ENCODE peak calls at places on chromosomes 3 and 15, in eight cellular contexts. F, U, O, Z, G, X, J and L are unnamed samples.

GRCh38 chr15:100570282-100570681 is 31.7 kb downstream of the LINS1 start:
- DNase-seq in U (no peak), Z (peak; percentile 5), G (no peak), X (peak; percentile 1), J (no peak), F (no peak), O (no peak), L (no peak)

GRCh38 chr15:58260186-58260910 is 122.2 kb downstream of the AQP9 start:
- DNase-seq in G (no peak), X (peak; percentile 44), O (peak; percentile 65), F (no peak), Z (peak; percentile 16), U (no peak), J (no peak), L (no peak)

GRCh38 chr3:63951901-63952594 is 39.9 kb upstream of the SCAANT1 start:
- DNase-seq in G (no peak), U (no peak), J (no peak), F (no peak), Z (no peak), O (no peak), X (no peak), L (no peak)

GRCh38 chr15:66955871-66956585 is 109.4 kb upstream of the SMAD3 start:
- DNase-seq in Z (peak; percentile 80), F (no peak), U (no peak), J (peak; percentile 75), O (no peak), G (no peak), X (peak; percentile 52), L (no peak)

GRCh38 chr15:35627696-35628095 is 81.7 kb upstream of the DPH6 start:
- DNase-seq in J (no peak), U (no peak), Z (no peak), F (no peak), X (no peak), G (no peak), O (no peak), L (no peak)

GRCh38 chr3:110077093-110077492 is 739.7 kb upstream of the DPPA4 start:
- DNase-seq in G (no peak), J (no peak), O (no peak), Z (no peak), U (no peak), F (no peak), X (no peak), L (no peak)

GRCh38 chr3:115279939-115280338 is 132.9 kb upstream of the ZBTB20 start:
- DNase-seq in X (no peak), J (peak; percentile 63), U (no peak), Z (peak; percentile 38), G (no peak), O (no peak), F (no peak), L (no peak)

GRCh38 chr15:39466428-39466827 is 114.5 kb upstream of the THBS1 start:
- DNase-seq in Z (peak; percentile 39), F (peak; percentile 62), X (no peak), J (no peak), G (no peak), U (no peak), O (no peak), L (peak; percentile 81)

GRCh38 chr3:4981160-4981687 is 2.0 kb downstream of the BHLHE40 start:
- DNase-seq in U (no peak), J (peak; percentile 39), O (no peak), G (no peak), F (no peak), X (no peak), Z (peak; percentile 34), L (no peak)

GRCh38 chr15:54428596-54428995 is 450.4 kb downstream of the UNC13C start:
- DNase-seq in F (no peak), X (no peak), U (no peak), G (no peak), O (no peak), J (no peak), Z (no peak), L (no peak)

GRCh38 chr3:57227204-57227929 is at the start of gene APPL1:
- DNase-seq in O (peak; percentile 98), F (peak; percentile 94), J (peak; percentile 81), Z (peak; percentile 85), U (peak; percentile 95), X (peak; percentile 96), G (peak; percentile 86), L (peak; percentile 98)

GRCh38 chr3:38002940-38003339 is 12.4 kb downstream of the VILL start:
- DNase-seq in F (no peak), X (no peak), J (no peak), O (no peak), G (no peak), Z (no peak), U (no peak), L (peak; percentile 19)

GRCh38 chr3:138547342-138547975 is 46.6 kb downstream of the CEP70 start:
- DNase-seq in Z (no peak), X (no peak), F (no peak), U (no peak), G (no peak), J (no peak), O (no peak), L (no peak)

DNA sequence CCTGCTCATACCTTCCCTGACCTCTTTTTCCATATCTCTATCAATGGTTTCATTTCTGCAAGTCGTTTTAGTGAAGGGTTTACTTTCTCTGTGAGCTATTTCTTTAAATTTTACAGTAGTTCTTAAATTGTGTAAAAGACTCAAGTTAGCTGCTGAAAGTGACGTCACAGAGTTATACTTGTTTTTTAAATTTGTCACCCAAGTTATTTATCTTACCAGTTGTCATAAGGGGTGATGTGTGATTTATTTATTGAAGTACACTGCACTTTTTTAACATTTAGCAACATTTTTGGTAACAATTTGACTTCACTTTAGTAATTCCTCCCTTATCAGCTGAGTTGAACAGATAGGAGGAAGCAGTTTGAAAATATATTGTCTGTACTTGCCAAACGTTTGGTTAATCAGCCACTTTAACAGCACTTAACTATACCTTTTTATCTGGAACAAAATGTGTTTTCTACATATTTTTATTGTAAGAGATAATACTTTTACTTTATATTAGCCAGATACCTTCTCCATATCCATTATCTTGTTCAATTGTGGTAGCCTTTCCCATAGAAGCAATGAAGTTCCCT is 3.8 kb downstream of the STT3B start:
- DNase-seq in J (no peak), Z (no peak), X (no peak), O (no peak), F (no peak), G (no peak), U (no peak), L (no peak)
- H3K4me1 ChIP-seq in J (peaks cover 7% of the 10 kb centered on the region), Z (no peaks in the 10 kb centered on the region), X (peaks cover 7% of the 10 kb centered on the region), O (peaks cover 15% of the 10 kb centered on the region), F (peaks cover 36% of the 10 kb centered on the region), G (peaks cover 4% of the 10 kb centered on the region), U (peaks cover 33% of the 10 kb centered on the region), L (no peaks in the 10 kb centered on the region)

DNA sequence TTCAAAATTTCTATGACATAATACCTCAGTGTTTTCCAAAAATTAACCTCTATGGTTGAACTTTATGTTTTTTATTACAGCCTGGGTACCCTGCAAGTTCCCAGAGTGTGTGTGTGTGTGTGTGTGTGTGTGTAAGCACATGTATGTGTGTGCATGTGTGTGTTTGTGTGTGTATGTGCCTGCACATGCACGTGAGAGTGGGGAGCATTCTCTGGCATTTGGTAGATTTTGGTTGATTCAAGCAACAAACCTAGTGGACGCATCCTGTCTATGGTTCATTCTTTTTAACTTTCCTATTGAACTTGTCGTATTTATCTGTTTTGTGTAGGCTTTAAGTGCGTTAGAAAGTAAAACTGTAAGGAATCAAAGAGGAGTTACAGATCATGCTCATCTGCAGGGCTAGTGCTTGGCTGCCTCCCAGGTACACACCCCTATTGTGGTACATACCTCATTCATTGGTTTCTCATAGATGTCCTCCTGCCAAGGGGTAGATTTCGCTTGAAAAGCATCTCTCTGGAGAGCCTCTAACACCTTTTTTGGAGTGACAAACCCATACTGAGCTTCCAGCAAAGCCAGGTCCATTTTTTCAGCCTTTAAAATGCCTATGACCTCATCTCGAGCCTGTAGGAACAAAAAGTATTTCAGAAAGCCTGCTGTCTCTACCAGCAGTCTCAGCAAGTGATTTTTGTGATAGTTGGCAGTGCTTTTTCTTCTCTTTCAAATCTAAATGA is 111.9 kb downstream of the CMSS1 start:
- DNase-seq in G (peak; percentile 23), X (peak; percentile 72), U (peak; percentile 34), J (peak; percentile 89), O (peak; percentile 48), Z (peak; percentile 59), F (peak; percentile 53), L (peak; percentile 56)
- H3K27ac ChIP-seq in G (peak overlapping the region; percentile 38), X (no peak overlapping the region), U (peak overlapping the region; percentile 31), J (no peak overlapping the region), O (no peak overlapping the region), Z (no peak overlapping the region), F (peak overlapping the region; percentile 50), L (peak overlapping the region; percentile 90)

GRCh38 chr3:184300377-184300717 is 1.3 kb downstream of the PSMD2 start:
- DNase-seq in U (no peak), F (no peak), Z (peak; percentile 75), O (no peak), G (no peak), J (peak; percentile 56), X (peak; percentile 37), L (no peak)
- H3K4me3 ChIP-seq in U (no peak overlapping the region), F (peak overlapping the region; percentile 97), Z (peak overlapping the region; percentile 96), O (peak overlapping the region; percentile 96), G (peak overlapping the region; percentile 82), J (peak overlapping the region; percentile 92), X (no peak overlapping the region), L (peak overlapping the region; percentile 78)

GRCh38 chr3:65035231-65035630 is 347.4 kb upstream of the ADAMTS9 start:
- DNase-seq in X (no peak), J (no peak), G (no peak), U (peak; percentile 26), O (no peak), F (no peak), Z (no peak), L (no peak)
- H3K4me1 ChIP-seq in X (peaks cover 1% of the 10 kb centered on the region), J (peaks cover 20% of the 10 kb centered on the region), G (peaks cover 17% of the 10 kb centered on the region), U (no peaks in the 10 kb centered on the region), O (peaks cover 6% of the 10 kb centered on the region), F (no peaks in the 10 kb centered on the region), Z (peaks cover 2% of the 10 kb centered on the region), L (peaks cover 2% of the 10 kb centered on the region)

DNA sequence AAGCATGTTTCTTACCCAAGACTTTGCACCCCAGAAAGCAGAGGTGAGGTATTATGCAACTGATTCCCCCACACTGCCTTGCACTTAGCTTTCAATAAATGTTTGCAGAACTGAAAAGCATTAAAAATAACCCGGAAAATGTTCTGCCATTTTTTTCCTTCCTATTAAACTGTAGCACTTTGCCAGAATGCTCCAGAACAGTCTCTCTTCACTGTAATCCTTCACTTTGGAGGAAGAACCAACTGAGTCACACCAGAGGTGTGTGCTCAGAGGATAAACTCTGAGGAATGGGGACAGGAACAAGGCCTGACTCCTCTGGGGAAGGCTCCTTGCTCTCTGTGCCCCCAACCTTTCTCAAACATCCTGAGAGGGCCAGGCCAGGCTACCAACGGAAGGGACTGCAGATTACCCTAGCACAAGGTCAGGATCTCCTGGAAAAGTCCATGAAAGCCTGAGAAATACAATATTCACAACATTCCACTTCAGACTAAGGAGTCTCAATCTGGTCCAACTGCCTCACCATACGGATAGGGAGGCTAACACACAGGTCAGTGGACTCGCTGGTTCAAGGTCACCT is 19.0 kb downstream of the ANP32A start:
- DNase-seq in X (no peak), J (no peak), F (no peak), O (peak; percentile 29), Z (no peak), U (no peak), G (no peak), L (no peak)
- H3K27ac ChIP-seq in X (no peak overlapping the region), J (no peak overlapping the region), F (no peak overlapping the region), O (no peak overlapping the region), Z (no peak overlapping the region), U (no peak overlapping the region), G (no peak overlapping the region), L (no peak overlapping the region)